ENCODE peak calls at places on chromosome 1, in five cellular contexts. One of them, this sample, is unnamed.

GRCh38 chr1:29256979-29257804 is 20.9 kb downstream of the PTPRU start:
- DNase-seq in activated CD4-positive, alpha-beta T cell treated with anti-CD3 and anti-CD28 coated beads for 24 hours: no peak
- DNase-seq in MV-4-11: no peak
- DNase-seq in right cardiac atrium: peak; percentile 63
- DNase-seq in HuH-7: no peak
- DNase-seq in this sample: no peak

GRCh38 chr1:204885790-204886189 is 15.1 kb downstream of the NFASC start:
- DNase-seq in activated CD4-positive, alpha-beta T cell treated with anti-CD3 and anti-CD28 coated beads for 24 hours: no peak
- DNase-seq in MV-4-11: no peak
- DNase-seq in right cardiac atrium: no peak
- DNase-seq in HuH-7: no peak
- DNase-seq in this sample: no peak

GRCh38 chr1:53693773-53694717 is 44.9 kb downstream of the GLIS1 start:
- DNase-seq in activated CD4-positive, alpha-beta T cell treated with anti-CD3 and anti-CD28 coated beads for 24 hours: no peak
- DNase-seq in MV-4-11: no peak
- DNase-seq in right cardiac atrium: no peak
- DNase-seq in HuH-7: no peak
- DNase-seq in this sample: no peak

GRCh38 chr1:2151252-2151651 is 43.3 kb downstream of the FAAP20 start:
- DNase-seq in activated CD4-positive, alpha-beta T cell treated with anti-CD3 and anti-CD28 coated beads for 24 hours: no peak
- DNase-seq in MV-4-11: peak; percentile 97
- DNase-seq in right cardiac atrium: no peak
- DNase-seq in HuH-7: no peak
- DNase-seq in this sample: no peak

GRCh38 chr1:4276238-4276637 is 376.2 kb upstream of the C1orf174 start:
- DNase-seq in activated CD4-positive, alpha-beta T cell treated with anti-CD3 and anti-CD28 coated beads for 24 hours: no peak
- DNase-seq in MV-4-11: no peak
- DNase-seq in right cardiac atrium: no peak
- DNase-seq in HuH-7: no peak
- DNase-seq in this sample: no peak

GRCh38 chr1:216535059-216535458 is 111.8 kb upstream of the USH2A start:
- DNase-seq in activated CD4-positive, alpha-beta T cell treated with anti-CD3 and anti-CD28 coated beads for 24 hours: no peak
- DNase-seq in MV-4-11: no peak
- DNase-seq in right cardiac atrium: no peak
- DNase-seq in HuH-7: peak; percentile 7
- DNase-seq in this sample: no peak

GRCh38 chr1:16254263-16254948 is 17.4 kb upstream of the CPLANE2 start:
- DNase-seq in activated CD4-positive, alpha-beta T cell treated with anti-CD3 and anti-CD28 coated beads for 24 hours: no peak
- DNase-seq in MV-4-11: no peak
- DNase-seq in right cardiac atrium: no peak
- DNase-seq in HuH-7: no peak
- DNase-seq in this sample: no peak

GRCh38 chr1:70866522-70867256 is 180.9 kb downstream of the PTGER3 start:
- DNase-seq in activated CD4-positive, alpha-beta T cell treated with anti-CD3 and anti-CD28 coated beads for 24 hours: no peak
- DNase-seq in MV-4-11: peak; percentile 90
- DNase-seq in right cardiac atrium: no peak
- DNase-seq in HuH-7: no peak
- DNase-seq in this sample: no peak

GRCh38 chr1:44401256-44402228 is 3.5 kb upstream of the RNF220 start:
- DNase-seq in activated CD4-positive, alpha-beta T cell treated with anti-CD3 and anti-CD28 coated beads for 24 hours: no peak
- DNase-seq in MV-4-11: no peak
- DNase-seq in right cardiac atrium: no peak
- DNase-seq in HuH-7: no peak
- DNase-seq in this sample: no peak

GRCh38 chr1:113934511-113935055 is 5.5 kb downstream of the HIPK1 start:
- DNase-seq in activated CD4-positive, alpha-beta T cell treated with anti-CD3 and anti-CD28 coated beads for 24 hours: no peak
- DNase-seq in MV-4-11: no peak
- DNase-seq in right cardiac atrium: no peak
- DNase-seq in HuH-7: no peak
- DNase-seq in this sample: no peak

GRCh38 chr1:179637211-179637860 is 45.7 kb downstream of the TDRD5 start:
- DNase-seq in activated CD4-positive, alpha-beta T cell treated with anti-CD3 and anti-CD28 coated beads for 24 hours: no peak
- DNase-seq in MV-4-11: no peak
- DNase-seq in right cardiac atrium: no peak
- DNase-seq in HuH-7: no peak
- DNase-seq in this sample: no peak

GRCh38 chr1:102838016-102838415 is 270.3 kb downstream of the COL11A1 start:
- DNase-seq in activated CD4-positive, alpha-beta T cell treated with anti-CD3 and anti-CD28 coated beads for 24 hours: no peak
- DNase-seq in MV-4-11: no peak
- DNase-seq in right cardiac atrium: no peak
- DNase-seq in HuH-7: no peak
- DNase-seq in this sample: no peak

GRCh38 chr1:35486858-35487408 is 70.3 kb downstream of the KIAA0319L start:
- DNase-seq in activated CD4-positive, alpha-beta T cell treated with anti-CD3 and anti-CD28 coated beads for 24 hours: no peak
- DNase-seq in MV-4-11: no peak
- DNase-seq in right cardiac atrium: no peak
- DNase-seq in HuH-7: peak; percentile 24
- DNase-seq in this sample: no peak

GRCh38 chr1:176854725-176855433 is 309.6 kb downstream of the ASTN1 start:
- DNase-seq in activated CD4-positive, alpha-beta T cell treated with anti-CD3 and anti-CD28 coated beads for 24 hours: no peak
- DNase-seq in MV-4-11: no peak
- DNase-seq in right cardiac atrium: no peak
- DNase-seq in HuH-7: no peak
- DNase-seq in this sample: no peak

GRCh38 chr1:200659269-200659668 is 10.4 kb downstream of the DDX59 start:
- DNase-seq in activated CD4-positive, alpha-beta T cell treated with anti-CD3 and anti-CD28 coated beads for 24 hours: no peak
- DNase-seq in MV-4-11: no peak
- DNase-seq in right cardiac atrium: no peak
- DNase-seq in HuH-7: no peak
- DNase-seq in this sample: no peak